ENCODE peak calls at places on chromosome 6, in six cellular contexts. U, K, A, Q, N and B are unnamed samples.

GRCh38 chr6:32204268-32204715 is 11.8 kb upstream of the GPSM3 start:
- DNase-seq in K (no peak), A (no peak), U (no peak), Q (no peak), N (no peak), B (no peak)

GRCh38 chr6:84018453-84019061 is 15.0 kb upstream of the MRAP2 start:
- DNase-seq in A (no peak), U (no peak), K (no peak), Q (no peak), N (no peak), B (no peak)

GRCh38 chr6:85468326-85468725 is 18.4 kb downstream of the NT5E start:
- DNase-seq in N (no peak), A (no peak), U (no peak), K (no peak), Q (no peak), B (no peak)

GRCh38 chr6:107124934-107125348 is 9.6 kb upstream of the BEND3 start:
- DNase-seq in U (no peak), A (no peak), K (no peak), N (no peak), Q (no peak), B (no peak)

GRCh38 chr6:14058735-14059134 is 58.8 kb upstream of the CD83 start:
- DNase-seq in A (no peak), K (no peak), Q (no peak), U (no peak), N (no peak), B (no peak)

GRCh38 chr6:99711302-99711701 is 104.7 kb downstream of the PRDM13 start:
- DNase-seq in K (no peak), N (no peak), Q (no peak), U (no peak), A (no peak), B (no peak)

GRCh38 chr6:160679402-160679769 is 15.3 kb upstream of the LPA start:
- DNase-seq in A (no peak), Q (no peak), U (no peak), N (peak; percentile 62), K (no peak), B (no peak)

GRCh38 chr6:21738180-21739094 is 144.9 kb downstream of the SOX4 start:
- DNase-seq in U (no peak), K (no peak), N (no peak), A (no peak), Q (peak; percentile 45), B (no peak)

GRCh38 chr6:13273931-13274706 is 54.2 kb downstream of the TBC1D7 start:
- DNase-seq in U (no peak), N (no peak), K (peak; percentile 60), A (peak; percentile 19), Q (no peak), B (peak; percentile 88)

GRCh38 chr6:18218233-18218632 is 46.1 kb downstream of the DEK start:
- DNase-seq in U (no peak), N (no peak), Q (no peak), A (no peak), K (no peak), B (no peak)

GRCh38 chr6:35919085-35919826 is 1.6 kb downstream of the SRPK1 start:
- DNase-seq in K (peak; percentile 45), N (no peak), Q (peak; percentile 40), A (no peak), U (no peak), B (no peak)

GRCh38 chr6:88566746-88567534 is 396.5 kb downstream of the RNGTT start:
- DNase-seq in U (no peak), N (no peak), Q (no peak), A (no peak), K (peak; percentile 46), B (no peak)

DNA sequence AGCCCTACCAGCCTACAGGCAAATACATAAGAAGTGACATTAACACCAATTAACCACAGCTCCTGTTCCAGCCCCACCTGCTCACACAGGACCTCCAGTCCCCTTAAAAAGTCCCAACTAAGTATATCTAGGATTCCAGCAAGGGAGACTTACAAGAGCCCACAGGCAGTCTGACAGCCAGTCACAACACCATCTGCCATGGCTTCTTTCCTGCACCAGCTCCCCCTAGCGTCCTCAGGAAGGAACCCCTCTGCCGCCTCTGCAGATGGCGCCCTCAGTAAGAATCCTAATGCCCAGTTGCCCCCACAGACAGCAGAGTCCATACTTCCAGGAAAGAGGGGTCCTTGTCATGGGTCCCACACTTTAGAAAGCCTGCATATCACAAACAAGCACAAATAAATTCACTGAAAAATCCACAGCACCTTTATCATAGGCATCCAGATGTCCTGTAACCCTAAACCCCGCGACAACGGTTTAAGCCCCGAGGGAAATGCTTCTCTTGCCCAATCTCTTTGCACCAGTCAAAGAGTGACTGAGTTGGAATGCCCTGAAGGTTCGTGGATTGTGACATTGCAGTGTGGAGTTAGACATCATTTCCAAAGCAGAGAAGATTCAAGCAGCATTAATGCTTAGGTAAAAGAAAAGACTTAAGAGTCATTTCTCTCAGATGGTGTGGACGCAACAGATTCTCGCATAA is 121.9 kb downstream of the HIVEP2 start:
- DNase-seq in Q (no peak), N (no peak), U (no peak), K (no peak), A (no peak), B (no peak)
- TF ChIP-seq CTCF in Q (peak; percentile 20), N (peak; percentile 54), U (peak; percentile 9), K (no peak), A (peak; percentile 27), B (no peak)

GRCh38 chr6:145850671-145851070 is 36.1 kb upstream of the FBXO30 start:
- DNase-seq in U (no peak), K (no peak), N (no peak), A (no peak), Q (no peak), B (no peak)
- TF ChIP-seq CTCF in U (no peak), K (no peak), N (no peak), A (no peak), Q (no peak), B (no peak)

GRCh38 chr6:551405-551804 is 105.5 kb downstream of the HUS1B start:
- DNase-seq in U (no peak), A (no peak), Q (peak; percentile 25), N (no peak), K (peak; percentile 34), B (no peak)
- TF ChIP-seq CTCF in U (no peak), A (peak; percentile 8), Q (no peak), N (no peak), K (no peak), B (no peak)

GRCh38 chr6:144776031-144776819 is 491.1 kb downstream of the UTRN start:
- DNase-seq in U (no peak), Q (no peak), N (no peak), K (no peak), A (no peak), B (no peak)
- TF ChIP-seq CTCF in U (no peak), Q (no peak), N (no peak), K (no peak), A (no peak), B (no peak)

DNA sequence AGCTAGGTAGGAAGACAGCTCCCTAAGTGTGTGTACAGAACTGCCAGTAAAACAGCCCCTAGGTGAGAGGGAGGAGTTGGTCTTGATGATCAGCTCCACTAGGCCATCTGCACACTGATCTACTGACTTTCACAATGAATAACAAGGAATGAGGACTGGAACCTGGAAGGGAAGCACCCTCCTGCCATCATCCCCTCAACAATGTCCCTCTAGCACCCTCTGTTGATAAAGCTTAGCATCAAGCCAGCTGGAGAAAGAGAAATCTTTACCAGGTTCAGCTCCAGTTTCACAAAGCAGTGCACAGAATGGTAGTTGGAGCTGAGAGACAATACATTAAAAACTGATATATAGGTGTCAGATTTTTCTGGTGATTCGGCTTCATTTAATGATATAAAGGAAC is 57.2 kb upstream of the IRAK1BP1 start:
- DNase-seq in A (no peak), Q (peak; percentile 53), K (peak; percentile 20), U (no peak), N (peak; percentile 6), B (no peak)
- TF ChIP-seq CTCF in A (no peak), Q (peak; percentile 15), K (peak; percentile 28), U (no peak), N (peak; percentile 64), B (no peak)